ENCODE peak calls at places on chromosomes 16 and 17, in ten cellular contexts. One of them, this sample, is unnamed. For H3K36me3, the result is how much of the 10 kb centered on the place peaks cover.

GRCh38 chr17:42345396-42346078 is 42.7 kb downstream of the STAT3 start:
- DNase-seq in body of pancreas: peak
- DNase-seq in aorta: no peak
- DNase-seq in bronchial epithelial cell: no peak
- DNase-seq in CD4-positive, alpha-beta memory T cell: no peak
- DNase-seq in Karpas-422: no peak
- DNase-seq in IMR-90: no peak
- DNase-seq in tibial nerve: no peak
- DNase-seq in psoas muscle: no peak
- DNase-seq in heart left ventricle: no peak
- DNase-seq in this sample: no peak

GRCh38 chr16:58829096-58829495 is 95.0 kb upstream of the GOT2 start:
- DNase-seq in psoas muscle: no peak
- DNase-seq in CD4-positive, alpha-beta memory T cell: no peak
- DNase-seq in tibial nerve: no peak
- DNase-seq in Karpas-422: no peak
- DNase-seq in bronchial epithelial cell: no peak
- DNase-seq in IMR-90: no peak
- DNase-seq in aorta: no peak
- DNase-seq in heart left ventricle: no peak
- DNase-seq in body of pancreas: no peak
- DNase-seq in this sample: no peak

GRCh38 chr16:4351880-4352279 is 759 bp upstream of the PAM16 start:
- DNase-seq in psoas muscle: no peak
- DNase-seq in heart left ventricle: no peak
- DNase-seq in Karpas-422: no peak
- DNase-seq in aorta: no peak
- DNase-seq in tibial nerve: no peak
- DNase-seq in bronchial epithelial cell: peak
- DNase-seq in CD4-positive, alpha-beta memory T cell: no peak
- DNase-seq in IMR-90: peak
- DNase-seq in body of pancreas: no peak
- DNase-seq in this sample: no peak

GRCh38 chr16:80583466-80583865 is 42.7 kb downstream of the DYNLRB2 start:
- DNase-seq in body of pancreas: no peak
- DNase-seq in Karpas-422: no peak
- DNase-seq in aorta: no peak
- DNase-seq in IMR-90: peak
- DNase-seq in psoas muscle: no peak
- DNase-seq in tibial nerve: no peak
- DNase-seq in heart left ventricle: no peak
- DNase-seq in bronchial epithelial cell: peak
- DNase-seq in CD4-positive, alpha-beta memory T cell: no peak
- DNase-seq in this sample: no peak

GRCh38 chr17:39921323-39921722 is 2.9 kb upstream of the GSDMB start:
- DNase-seq in CD4-positive, alpha-beta memory T cell: no peak
- DNase-seq in body of pancreas: no peak
- DNase-seq in bronchial epithelial cell: no peak
- DNase-seq in heart left ventricle: no peak
- DNase-seq in aorta: no peak
- DNase-seq in tibial nerve: no peak
- DNase-seq in psoas muscle: no peak
- DNase-seq in IMR-90: no peak
- DNase-seq in Karpas-422: no peak
- DNase-seq in this sample: no peak

GRCh38 chr16:57998484-57998883 is 2.0 kb downstream of the ZNF319 start:
- DNase-seq in CD4-positive, alpha-beta memory T cell: peak
- DNase-seq in Karpas-422: no peak
- DNase-seq in body of pancreas: no peak
- DNase-seq in IMR-90: no peak
- DNase-seq in aorta: peak
- DNase-seq in psoas muscle: no peak
- DNase-seq in bronchial epithelial cell: peak
- DNase-seq in heart left ventricle: no peak
- DNase-seq in tibial nerve: no peak
- DNase-seq in this sample: peak

GRCh38 chr17:77264617-77265230 is 124.0 kb downstream of the SEC14L1 start:
- DNase-seq in psoas muscle: no peak
- DNase-seq in heart left ventricle: no peak
- DNase-seq in bronchial epithelial cell: no peak
- DNase-seq in body of pancreas: no peak
- DNase-seq in CD4-positive, alpha-beta memory T cell: no peak
- DNase-seq in aorta: no peak
- DNase-seq in tibial nerve: no peak
- DNase-seq in IMR-90: no peak
- DNase-seq in Karpas-422: no peak
- DNase-seq in this sample: no peak

GRCh38 chr16:14652726-14653125 is 20.0 kb downstream of the BFAR start:
- DNase-seq in aorta: no peak
- DNase-seq in psoas muscle: no peak
- DNase-seq in heart left ventricle: no peak
- DNase-seq in CD4-positive, alpha-beta memory T cell: no peak
- DNase-seq in body of pancreas: no peak
- DNase-seq in IMR-90: no peak
- DNase-seq in bronchial epithelial cell: no peak
- DNase-seq in Karpas-422: no peak
- DNase-seq in tibial nerve: no peak
- DNase-seq in this sample: no peak

GRCh38 chr17:4560837-4561241 is 462 bp upstream of the GGT6 start:
- DNase-seq in aorta: no peak
- DNase-seq in heart left ventricle: no peak
- DNase-seq in psoas muscle: no peak
- DNase-seq in CD4-positive, alpha-beta memory T cell: no peak
- DNase-seq in IMR-90: no peak
- DNase-seq in Karpas-422: no peak
- DNase-seq in bronchial epithelial cell: no peak
- DNase-seq in body of pancreas: no peak
- DNase-seq in tibial nerve: no peak
- DNase-seq in this sample: no peak

GRCh38 chr16:27405546-27406451 is 3.8 kb downstream of the IL21R start:
- DNase-seq in CD4-positive, alpha-beta memory T cell: no peak
- DNase-seq in aorta: peak
- DNase-seq in heart left ventricle: no peak
- DNase-seq in Karpas-422: no peak
- DNase-seq in psoas muscle: no peak
- DNase-seq in body of pancreas: no peak
- DNase-seq in tibial nerve: no peak
- DNase-seq in IMR-90: peak
- DNase-seq in bronchial epithelial cell: no peak
- DNase-seq in this sample: peak

GRCh38 chr16:30110661-30111060 is 2.7 kb downstream of the GDPD3 start:
- DNase-seq in CD4-positive, alpha-beta memory T cell: no peak
- DNase-seq in tibial nerve: no peak
- DNase-seq in aorta: no peak
- DNase-seq in Karpas-422: no peak
- DNase-seq in IMR-90: peak
- DNase-seq in bronchial epithelial cell: no peak
- DNase-seq in heart left ventricle: no peak
- DNase-seq in psoas muscle: no peak
- DNase-seq in body of pancreas: no peak
- DNase-seq in this sample: no peak

GRCh38 chr17:12738624-12739023 is 50.7 kb upstream of the ARHGAP44 start:
- DNase-seq in tibial nerve: no peak
- DNase-seq in psoas muscle: no peak
- DNase-seq in heart left ventricle: no peak
- DNase-seq in aorta: no peak
- DNase-seq in IMR-90: no peak
- DNase-seq in body of pancreas: no peak
- DNase-seq in Karpas-422: no peak
- DNase-seq in bronchial epithelial cell: no peak
- DNase-seq in CD4-positive, alpha-beta memory T cell: no peak
- DNase-seq in this sample: no peak

GRCh38 chr17:40058151-40058784 is 4.1 kb upstream of the MED24 start:
- DNase-seq in Karpas-422: peak
- DNase-seq in IMR-90: peak
- DNase-seq in tibial nerve: no peak
- DNase-seq in CD4-positive, alpha-beta memory T cell: no peak
- DNase-seq in heart left ventricle: no peak
- DNase-seq in psoas muscle: no peak
- DNase-seq in aorta: peak
- DNase-seq in bronchial epithelial cell: no peak
- DNase-seq in body of pancreas: no peak
- DNase-seq in this sample: no peak

GRCh38 chr16:69691980-69692911 is 34.1 kb downstream of the NQO1 start:
- DNase-seq in bronchial epithelial cell: peak
- DNase-seq in IMR-90: peak
- DNase-seq in tibial nerve: no peak
- DNase-seq in body of pancreas: no peak
- DNase-seq in psoas muscle: no peak
- DNase-seq in Karpas-422: no peak
- DNase-seq in heart left ventricle: no peak
- DNase-seq in CD4-positive, alpha-beta memory T cell: no peak
- DNase-seq in aorta: no peak
- DNase-seq in this sample: no peak

GRCh38 chr17:34365340-34365739 is 2.3 kb upstream of the CCL1 start:
- DNase-seq in bronchial epithelial cell: no peak
- DNase-seq in body of pancreas: no peak
- DNase-seq in CD4-positive, alpha-beta memory T cell: no peak
- DNase-seq in psoas muscle: no peak
- DNase-seq in heart left ventricle: no peak
- DNase-seq in Karpas-422: no peak
- DNase-seq in aorta: no peak
- DNase-seq in IMR-90: no peak
- DNase-seq in tibial nerve: no peak
- DNase-seq in this sample: no peak

GRCh38 chr16:53201900-53202299 is 147.1 kb downstream of the CHD9 start:
- DNase-seq in CD4-positive, alpha-beta memory T cell: no peak
- DNase-seq in IMR-90: no peak
- DNase-seq in psoas muscle: no peak
- DNase-seq in body of pancreas: no peak
- DNase-seq in tibial nerve: no peak
- DNase-seq in heart left ventricle: no peak
- DNase-seq in aorta: no peak
- DNase-seq in bronchial epithelial cell: no peak
- DNase-seq in Karpas-422: no peak
- DNase-seq in this sample: no peak

GRCh38 chr17:73591278-73592078 is 52.8 kb downstream of the SDK2 start:
- DNase-seq in bronchial epithelial cell: no peak
- DNase-seq in CD4-positive, alpha-beta memory T cell: peak
- DNase-seq in body of pancreas: no peak
- DNase-seq in psoas muscle: no peak
- DNase-seq in tibial nerve: no peak
- DNase-seq in aorta: no peak
- DNase-seq in heart left ventricle: no peak
- DNase-seq in Karpas-422: no peak
- DNase-seq in IMR-90: no peak
- DNase-seq in this sample: no peak

GRCh38 chr17:12730421-12730820 is 58.9 kb upstream of the ARHGAP44 start:
- DNase-seq in Karpas-422: no peak
- DNase-seq in psoas muscle: no peak
- DNase-seq in heart left ventricle: no peak
- DNase-seq in tibial nerve: no peak
- DNase-seq in IMR-90: no peak
- DNase-seq in body of pancreas: no peak
- DNase-seq in bronchial epithelial cell: no peak
- DNase-seq in CD4-positive, alpha-beta memory T cell: no peak
- DNase-seq in aorta: no peak
- DNase-seq in this sample: no peak

GRCh38 chr16:28258571-28258970 is 33.8 kb upstream of the SBK1 start:
- DNase-seq in body of pancreas: peak
- DNase-seq in tibial nerve: no peak
- DNase-seq in heart left ventricle: peak
- DNase-seq in psoas muscle: peak
- DNase-seq in aorta: peak
- DNase-seq in CD4-positive, alpha-beta memory T cell: no peak
- DNase-seq in IMR-90: peak
- DNase-seq in Karpas-422: no peak
- DNase-seq in bronchial epithelial cell: no peak
- DNase-seq in this sample: no peak

GRCh38 chr17:75239778-75240393 is 21.5 kb downstream of the GGA3 start:
- DNase-seq in CD4-positive, alpha-beta memory T cell: no peak
- DNase-seq in heart left ventricle: no peak
- DNase-seq in bronchial epithelial cell: no peak
- DNase-seq in psoas muscle: no peak
- DNase-seq in Karpas-422: no peak
- DNase-seq in body of pancreas: no peak
- DNase-seq in aorta: peak
- DNase-seq in tibial nerve: no peak
- DNase-seq in IMR-90: no peak
- DNase-seq in this sample: no peak
- H3K36me3 ChIP-seq in CD4-positive, alpha-beta memory T cell: half or more
- H3K36me3 ChIP-seq in heart left ventricle: half or more
- H3K36me3 ChIP-seq in bronchial epithelial cell: half or more
- H3K36me3 ChIP-seq in psoas muscle: under half
- H3K36me3 ChIP-seq in Karpas-422: under half
- H3K36me3 ChIP-seq in body of pancreas: under half
- H3K36me3 ChIP-seq in aorta: under half
- H3K36me3 ChIP-seq in tibial nerve: under half
- H3K36me3 ChIP-seq in IMR-90: half or more
- H3K36me3 ChIP-seq in this sample: half or more

GRCh38 chr17:38707678-38708351 is 2.7 kb downstream of the MLLT6 start:
- DNase-seq in tibial nerve: no peak
- DNase-seq in CD4-positive, alpha-beta memory T cell: no peak
- DNase-seq in IMR-90: no peak
- DNase-seq in heart left ventricle: no peak
- DNase-seq in body of pancreas: no peak
- DNase-seq in aorta: no peak
- DNase-seq in Karpas-422: no peak
- DNase-seq in psoas muscle: no peak
- DNase-seq in bronchial epithelial cell: no peak
- DNase-seq in this sample: no peak
- H3K36me3 ChIP-seq in tibial nerve: under half
- H3K36me3 ChIP-seq in CD4-positive, alpha-beta memory T cell: under half
- H3K36me3 ChIP-seq in IMR-90: under half
- H3K36me3 ChIP-seq in heart left ventricle: half or more
- H3K36me3 ChIP-seq in body of pancreas: under half
- H3K36me3 ChIP-seq in aorta: under half
- H3K36me3 ChIP-seq in Karpas-422: under half
- H3K36me3 ChIP-seq in psoas muscle: under half
- H3K36me3 ChIP-seq in bronchial epithelial cell: under half
- H3K36me3 ChIP-seq in this sample: half or more

GRCh38 chr17:8488491-8488890 is 52.8 kb downstream of the NDEL1 start:
- DNase-seq in IMR-90: no peak
- DNase-seq in heart left ventricle: no peak
- DNase-seq in CD4-positive, alpha-beta memory T cell: no peak
- DNase-seq in aorta: peak
- DNase-seq in Karpas-422: no peak
- DNase-seq in tibial nerve: no peak
- DNase-seq in body of pancreas: no peak
- DNase-seq in bronchial epithelial cell: no peak
- DNase-seq in psoas muscle: no peak
- DNase-seq in this sample: no peak
- H3K36me3 ChIP-seq in IMR-90: half or more
- H3K36me3 ChIP-seq in heart left ventricle: half or more
- H3K36me3 ChIP-seq in CD4-positive, alpha-beta memory T cell: under half
- H3K36me3 ChIP-seq in aorta: under half
- H3K36me3 ChIP-seq in Karpas-422: under half
- H3K36me3 ChIP-seq in tibial nerve: under half
- H3K36me3 ChIP-seq in body of pancreas: under half
- H3K36me3 ChIP-seq in bronchial epithelial cell: under half
- H3K36me3 ChIP-seq in psoas muscle: under half
- H3K36me3 ChIP-seq in this sample: under half

DNA sequence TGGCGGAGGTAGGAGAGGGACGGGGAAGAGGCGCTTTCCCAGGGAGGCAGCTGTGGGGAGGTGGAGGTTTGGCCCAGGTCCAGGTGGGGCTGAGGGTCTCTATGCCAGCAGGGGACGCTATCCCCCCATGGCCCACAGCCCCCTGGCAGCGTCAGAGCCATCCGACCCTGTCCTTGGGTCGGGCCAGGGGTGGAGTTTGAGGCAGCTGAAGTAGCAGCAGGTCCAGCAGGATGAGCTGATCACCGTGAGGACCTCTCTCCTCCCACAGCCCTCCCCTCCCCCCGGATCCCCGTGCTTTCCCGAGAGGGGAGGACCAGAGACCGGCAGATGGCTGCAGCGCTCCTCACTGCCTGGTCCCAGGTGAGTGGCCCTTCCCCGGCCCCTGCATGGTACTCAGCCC is 3.2 kb downstream of the ZNF205 start:
- DNase-seq in body of pancreas: no peak
- DNase-seq in IMR-90: no peak
- DNase-seq in Karpas-422: peak
- DNase-seq in tibial nerve: no peak
- DNase-seq in heart left ventricle: no peak
- DNase-seq in bronchial epithelial cell: no peak
- DNase-seq in psoas muscle: no peak
- DNase-seq in CD4-positive, alpha-beta memory T cell: no peak
- DNase-seq in aorta: no peak
- DNase-seq in this sample: no peak
- H3K36me3 ChIP-seq in body of pancreas: under half
- H3K36me3 ChIP-seq in IMR-90: under half
- H3K36me3 ChIP-seq in Karpas-422: under half
- H3K36me3 ChIP-seq in tibial nerve: under half
- H3K36me3 ChIP-seq in heart left ventricle: half or more
- H3K36me3 ChIP-seq in bronchial epithelial cell: under half
- H3K36me3 ChIP-seq in psoas muscle: under half
- H3K36me3 ChIP-seq in CD4-positive, alpha-beta memory T cell: under half
- H3K36me3 ChIP-seq in aorta: under half
- H3K36me3 ChIP-seq in this sample: under half

This sample was measured in CD8-positive, alpha-beta memory T cell.